ENCODE peak calls at places on chromosomes 16 and 17, in seven cellular contexts. U is HL-60, G is uterus, W is mammary epithelial cell, V is left ventricle myocardium inferior, J is tibial artery, Q is AG04450. Z is an unnamed sample.

GRCh38 chr16:788399-789126 is at the start of gene CHTF18:
- DNase-seq in U (peak), G (peak), W (peak), V (peak), J (peak), Q (peak), Z (peak)

GRCh38 chr16:17397499-17397891 is 73.3 kb downstream of the XYLT1 start:
- DNase-seq in U (no peak), G (peak), W (no peak), V (no peak), J (no peak), Q (no peak), Z (no peak)

GRCh38 chr17:49762148-49762941 is 1.6 kb downstream of the FAM117A start:
- DNase-seq in U (no peak), G (no peak), W (peak), V (no peak), J (no peak), Q (no peak), Z (no peak)

GRCh38 chr17:58525239-58525638 is 10.8 kb upstream of the MTMR4 start:
- DNase-seq in U (no peak), G (peak), W (peak), V (peak), J (peak), Q (peak), Z (no peak)

GRCh38 chr17:75073618-75074047 is 14.1 kb upstream of the SLC16A5 start:
- DNase-seq in U (no peak), G (peak), W (no peak), V (no peak), J (no peak), Q (no peak), Z (no peak)

GRCh38 chr16:76676356-76676755 is 399.2 kb downstream of the CNTNAP4 start:
- DNase-seq in U (no peak), G (no peak), W (peak), V (no peak), J (no peak), Q (no peak), Z (no peak)

GRCh38 chr16:11356573-11357331 is 11.5 kb downstream of the RMI2 start:
- DNase-seq in U (peak), G (peak), W (no peak), V (peak), J (peak), Q (no peak), Z (peak)

GRCh38 chr17:79630120-79630519 is 19.3 kb upstream of the RBFOX3 start:
- DNase-seq in U (no peak), G (peak), W (no peak), V (peak), J (peak), Q (no peak), Z (no peak)

GRCh38 chr17:59892251-59892848 is 393 bp downstream of the TUBD1 start:
- DNase-seq in U (no peak), G (no peak), W (no peak), V (no peak), J (peak), Q (no peak), Z (no peak)

GRCh38 chr16:75486014-75486404 is 9.2 kb downstream of the CHST6 start:
- DNase-seq in U (no peak), G (no peak), W (peak), V (no peak), J (no peak), Q (no peak), Z (no peak)

DNA sequence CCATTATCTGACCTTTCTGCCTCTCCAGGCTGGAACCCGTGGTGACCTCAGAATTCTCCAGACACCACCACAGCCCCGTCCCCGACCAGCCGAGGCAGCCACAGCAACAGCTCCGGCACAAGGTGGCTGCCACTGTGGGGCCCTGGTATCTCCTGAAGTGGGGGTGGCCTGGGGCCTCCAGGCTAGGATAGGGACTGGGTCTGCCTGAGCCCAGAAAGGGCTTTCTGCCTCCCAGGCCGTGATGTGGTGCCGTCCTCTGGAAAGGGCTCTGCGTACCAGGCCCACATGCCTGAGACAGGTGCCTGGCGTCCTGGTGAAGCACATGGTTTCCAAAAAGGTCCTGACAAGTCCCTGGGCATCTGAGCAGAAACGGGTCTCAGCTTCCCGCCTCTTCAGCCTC is 17.1 kb downstream of the FLYWCH1 start:
- DNase-seq in U (no peak), G (no peak), W (no peak), V (no peak), J (no peak), Q (no peak), Z (no peak)
- H3K27ac ChIP-seq in U (no peak), G (no peak), W (no peak), V (no peak), J (no peak), Q (no peak), Z (no peak)

GRCh38 chr17:82754297-82755208 is 2.7 kb downstream of the TBCD start:
- DNase-seq in U (no peak), G (no peak), W (peak), V (no peak), J (no peak), Q (no peak), Z (no peak)
- H3K27ac ChIP-seq in U (no peak), G (no peak), W (no peak), V (no peak), J (no peak), Q (no peak), Z (no peak)

DNA sequence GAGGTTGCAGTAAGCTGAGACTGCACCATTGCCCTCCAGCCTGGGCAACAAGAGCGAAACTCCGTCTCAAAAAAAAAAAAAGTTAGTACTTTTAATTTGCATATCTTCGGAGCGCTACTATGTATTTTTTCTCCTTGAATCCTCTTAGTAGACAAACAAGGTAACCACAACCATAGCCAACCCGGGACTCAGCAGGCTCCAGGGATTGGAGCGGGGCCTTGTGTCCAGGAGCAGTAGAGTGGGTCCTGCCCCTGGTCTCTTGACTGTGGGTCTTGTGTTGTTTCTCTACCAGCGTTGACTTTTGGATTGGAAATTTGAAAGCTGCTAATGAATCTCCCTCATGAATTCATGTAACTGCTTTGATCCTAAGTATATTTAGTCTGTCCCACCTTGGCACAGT is 32.3 kb downstream of the PRMT7 start:
- DNase-seq in U (no peak), G (no peak), W (no peak), V (no peak), J (no peak), Q (no peak), Z (no peak)
- H3K27ac ChIP-seq in U (no peak), G (no peak), W (no peak), V (no peak), J (no peak), Q (no peak), Z (no peak)

DNA sequence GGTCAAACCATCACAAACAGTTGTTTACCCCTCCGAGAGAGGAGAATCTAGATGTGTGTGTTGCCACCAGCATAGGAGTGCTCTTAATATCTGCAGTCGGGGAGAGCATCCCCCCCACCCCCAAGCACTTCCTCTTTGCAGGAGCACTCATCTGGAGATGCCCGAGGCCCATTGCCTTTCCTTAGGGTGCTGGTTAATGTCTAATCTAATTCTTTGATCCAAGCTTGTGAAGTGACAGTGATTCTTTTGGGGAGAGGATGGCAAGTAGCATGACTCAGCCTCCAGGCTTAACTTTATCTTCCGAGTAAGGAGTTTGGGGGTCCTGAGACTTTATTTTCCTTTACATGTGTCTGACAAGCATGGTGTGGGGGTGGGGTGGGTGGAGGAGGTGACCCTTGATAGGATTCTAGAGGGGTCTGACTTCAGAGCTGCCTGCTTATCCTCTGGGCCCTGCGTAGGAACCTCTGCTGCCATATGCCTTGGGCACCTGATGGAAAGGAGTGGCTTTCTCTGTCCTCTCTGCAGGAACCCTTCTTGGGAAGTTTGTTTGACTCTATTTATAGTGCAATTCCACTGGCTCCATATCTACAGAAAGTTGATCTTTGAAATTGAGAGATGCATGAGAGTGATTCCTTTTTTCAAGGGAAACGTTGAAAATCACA is 207.1 kb downstream of the SPECC1 start:
- DNase-seq in U (no peak), G (no peak), W (no peak), V (no peak), J (no peak), Q (no peak), Z (no peak)
- H3K27ac ChIP-seq in U (no peak), G (no peak), W (no peak), V (no peak), J (no peak), Q (no peak), Z (no peak)

GRCh38 chr17:82802141-82802540 is 37.7 kb downstream of the ZNF750 start:
- DNase-seq in U (no peak), G (no peak), W (no peak), V (no peak), J (no peak), Q (no peak), Z (no peak)

GRCh38 chr17:82801377-82801970 is 38.3 kb downstream of the ZNF750 start:
- DNase-seq in U (no peak), G (no peak), W (no peak), V (no peak), J (no peak), Q (no peak), Z (no peak)

GRCh38 chr17:82804442-82805191 is 35.2 kb downstream of the ZNF750 start:
- DNase-seq in U (no peak), G (peak), W (no peak), V (peak), J (peak), Q (no peak), Z (peak)

GRCh38 chr17:82803606-82804005 is 36.2 kb downstream of the ZNF750 start:
- DNase-seq in U (no peak), G (no peak), W (no peak), V (no peak), J (no peak), Q (no peak), Z (no peak)

GRCh38 chr17:82803185-82803584 is 36.6 kb downstream of the ZNF750 start:
- DNase-seq in U (no peak), G (no peak), W (no peak), V (no peak), J (no peak), Q (no peak), Z (no peak)
- H3K27ac ChIP-seq in U (no peak), G (no peak), W (no peak), V (peak), J (no peak), Q (no peak), Z (no peak)